ENCODE peak calls at places on chromosomes 4 and X, in four cellular contexts. One of them, this sample, is unnamed.

GRCh38 chrX:46820391-46821100 is 16.3 kb upstream of the RP2 start:
- DNase-seq in left ventricle myocardium inferior: no peak
- DNase-seq in spleen: no peak
- DNase-seq in heart left ventricle: no peak
- DNase-seq in this sample: no peak

GRCh38 chr4:153969542-153969941 is 180.7 kb upstream of the SFRP2 start:
- DNase-seq in left ventricle myocardium inferior: no peak
- DNase-seq in spleen: no peak
- DNase-seq in heart left ventricle: no peak
- DNase-seq in this sample: no peak

GRCh38 chr4:2366252-2367192 is 51.9 kb downstream of the ZFYVE28 start:
- DNase-seq in left ventricle myocardium inferior: no peak
- DNase-seq in spleen: no peak
- DNase-seq in heart left ventricle: peak; percentile 6
- DNase-seq in this sample: no peak

GRCh38 chrX:10722804-10723364 is 102.5 kb upstream of the MID1 start:
- DNase-seq in left ventricle myocardium inferior: no peak
- DNase-seq in spleen: no peak
- DNase-seq in heart left ventricle: no peak
- DNase-seq in this sample: peak; percentile 36

GRCh38 chrX:150692296-150692695 is 900 bp upstream of the MTMR1 start:
- DNase-seq in left ventricle myocardium inferior: no peak
- DNase-seq in spleen: no peak
- DNase-seq in heart left ventricle: no peak
- DNase-seq in this sample: no peak

GRCh38 chrX:30592846-30593245 is 15.3 kb upstream of the TASL start:
- DNase-seq in left ventricle myocardium inferior: no peak
- DNase-seq in spleen: no peak
- DNase-seq in heart left ventricle: no peak
- DNase-seq in this sample: no peak

GRCh38 chr4:98778206-98778605 is 119.8 kb upstream of the TSPAN5 start:
- DNase-seq in left ventricle myocardium inferior: no peak
- DNase-seq in spleen: no peak
- DNase-seq in heart left ventricle: no peak
- DNase-seq in this sample: no peak

GRCh38 chr4:165152527-165152926 is 39.9 kb upstream of the TMEM192 start:
- DNase-seq in left ventricle myocardium inferior: no peak
- DNase-seq in spleen: no peak
- DNase-seq in heart left ventricle: no peak
- DNase-seq in this sample: no peak

GRCh38 chr4:176001171-176002006 is 64.3 kb upstream of the WDR17 start:
- DNase-seq in left ventricle myocardium inferior: no peak
- DNase-seq in spleen: peak; percentile 75
- DNase-seq in heart left ventricle: no peak
- DNase-seq in this sample: no peak

GRCh38 chrX:72604705-72605104 is 32.1 kb upstream of the HDAC8 start:
- DNase-seq in left ventricle myocardium inferior: no peak
- DNase-seq in spleen: no peak
- DNase-seq in heart left ventricle: no peak
- DNase-seq in this sample: no peak

GRCh38 chrX:133215017-133215416 is 3.1 kb downstream of the TFDP3 start:
- DNase-seq in left ventricle myocardium inferior: no peak
- DNase-seq in spleen: no peak
- DNase-seq in heart left ventricle: no peak
- DNase-seq in this sample: no peak

GRCh38 chr4:164383187-164384181 is 370.4 kb upstream of the SMIM31 start:
- DNase-seq in left ventricle myocardium inferior: no peak
- DNase-seq in spleen: peak; percentile 66
- DNase-seq in heart left ventricle: peak; percentile 22
- DNase-seq in this sample: no peak

GRCh38 chr4:129350800-129351199 is 254.8 kb downstream of the C4orf33 start:
- DNase-seq in left ventricle myocardium inferior: no peak
- DNase-seq in spleen: no peak
- DNase-seq in heart left ventricle: no peak
- DNase-seq in this sample: no peak

GRCh38 chrX:45347877-45348675 is 147.4 kb upstream of the DIPK2B start:
- DNase-seq in left ventricle myocardium inferior: no peak
- DNase-seq in spleen: no peak
- DNase-seq in heart left ventricle: no peak
- DNase-seq in this sample: no peak

GRCh38 chr4:16794816-16795445 is 103.5 kb downstream of the LDB2 start:
- DNase-seq in left ventricle myocardium inferior: peak; percentile 22
- DNase-seq in spleen: no peak
- DNase-seq in heart left ventricle: peak; percentile 62
- DNase-seq in this sample: peak; percentile 77

GRCh38 chr4:7976025-7976424 is 36.4 kb upstream of the AFAP1 start:
- DNase-seq in left ventricle myocardium inferior: no peak
- DNase-seq in spleen: no peak
- DNase-seq in heart left ventricle: no peak
- DNase-seq in this sample: no peak

GRCh38 chr4:7974425-7974824 is 34.8 kb upstream of the AFAP1 start:
- DNase-seq in left ventricle myocardium inferior: no peak
- DNase-seq in spleen: no peak
- DNase-seq in heart left ventricle: no peak
- DNase-seq in this sample: no peak

GRCh38 chr4:7971159-7971631 is 31.5 kb upstream of the AFAP1 start:
- DNase-seq in left ventricle myocardium inferior: no peak
- DNase-seq in spleen: no peak
- DNase-seq in heart left ventricle: no peak
- DNase-seq in this sample: no peak

GRCh38 chr4:7971881-7972500 is 32.3 kb upstream of the AFAP1 start:
- DNase-seq in left ventricle myocardium inferior: no peak
- DNase-seq in spleen: no peak
- DNase-seq in heart left ventricle: no peak
- DNase-seq in this sample: no peak

DNA sequence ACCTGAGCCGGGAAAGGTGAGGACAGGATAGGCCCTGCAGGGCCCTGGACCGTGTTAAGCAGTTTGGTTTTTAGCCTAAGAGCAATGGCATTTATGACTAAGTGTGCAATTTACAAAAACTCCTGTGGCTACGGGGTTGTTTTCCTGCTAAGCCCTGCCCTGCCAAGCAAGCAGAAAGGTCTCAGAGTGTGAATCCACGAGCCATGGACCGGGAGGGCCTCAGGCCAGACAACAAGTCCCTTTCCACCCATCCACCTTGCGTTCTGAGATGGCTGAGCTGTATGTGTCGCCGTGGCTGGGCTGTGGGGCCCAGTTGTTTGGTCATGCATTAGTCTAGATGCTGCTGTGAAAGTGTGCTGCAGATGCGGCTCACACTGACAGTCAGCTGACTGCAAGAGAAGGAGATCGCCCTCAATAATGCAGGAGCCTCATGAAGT is 33.9 kb upstream of the AFAP1 start:
- DNase-seq in left ventricle myocardium inferior: no peak
- DNase-seq in spleen: no peak
- DNase-seq in heart left ventricle: no peak
- DNase-seq in this sample: no peak
- H3K4me3 ChIP-seq in left ventricle myocardium inferior: no peak overlapping the region
- H3K4me3 ChIP-seq in spleen: no peak overlapping the region
- H3K4me3 ChIP-seq in heart left ventricle: no peak overlapping the region
- H3K4me3 ChIP-seq in this sample: no peak overlapping the region

DNA sequence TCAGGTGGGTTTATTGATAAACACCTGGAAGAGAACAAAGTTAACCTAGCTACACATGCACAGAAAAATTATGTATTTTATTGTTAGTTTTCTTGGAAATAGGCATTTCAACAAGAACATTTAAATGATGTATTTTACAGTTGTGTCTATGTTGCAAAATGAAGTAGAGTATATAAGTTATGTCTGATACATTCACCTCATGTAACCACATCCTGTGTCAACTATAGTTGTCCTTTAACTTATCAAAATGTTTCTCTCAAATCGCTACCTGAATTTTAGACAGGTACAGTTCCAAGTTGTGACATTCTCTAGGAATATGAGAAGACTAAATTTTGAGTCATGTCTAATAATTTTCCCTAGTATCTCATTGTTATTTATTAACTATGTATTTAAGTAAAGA is 27.2 kb upstream of the TNIP3 start:
- DNase-seq in left ventricle myocardium inferior: no peak
- DNase-seq in spleen: no peak
- DNase-seq in heart left ventricle: no peak
- DNase-seq in this sample: no peak
- H3K4me3 ChIP-seq in left ventricle myocardium inferior: no peak overlapping the region
- H3K4me3 ChIP-seq in spleen: no peak overlapping the region
- H3K4me3 ChIP-seq in heart left ventricle: no peak overlapping the region
- H3K4me3 ChIP-seq in this sample: no peak overlapping the region

GRCh38 chr4:152185786-152186540 is 349.9 kb downstream of the FBXW7 start:
- DNase-seq in left ventricle myocardium inferior: no peak
- DNase-seq in spleen: no peak
- DNase-seq in heart left ventricle: no peak
- DNase-seq in this sample: no peak

GRCh38 chr4:152190907-152191306 is 345.0 kb downstream of the FBXW7 start:
- DNase-seq in left ventricle myocardium inferior: no peak
- DNase-seq in spleen: no peak
- DNase-seq in heart left ventricle: no peak
- DNase-seq in this sample: no peak

GRCh38 chr4:152189451-152190179 is 346.3 kb downstream of the FBXW7 start:
- DNase-seq in left ventricle myocardium inferior: no peak
- DNase-seq in spleen: no peak
- DNase-seq in heart left ventricle: no peak
- DNase-seq in this sample: no peak

GRCh38 chr4:152187693-152188092 is 348.2 kb downstream of the FBXW7 start:
- DNase-seq in left ventricle myocardium inferior: no peak
- DNase-seq in spleen: no peak
- DNase-seq in heart left ventricle: no peak
- DNase-seq in this sample: no peak

DNA sequence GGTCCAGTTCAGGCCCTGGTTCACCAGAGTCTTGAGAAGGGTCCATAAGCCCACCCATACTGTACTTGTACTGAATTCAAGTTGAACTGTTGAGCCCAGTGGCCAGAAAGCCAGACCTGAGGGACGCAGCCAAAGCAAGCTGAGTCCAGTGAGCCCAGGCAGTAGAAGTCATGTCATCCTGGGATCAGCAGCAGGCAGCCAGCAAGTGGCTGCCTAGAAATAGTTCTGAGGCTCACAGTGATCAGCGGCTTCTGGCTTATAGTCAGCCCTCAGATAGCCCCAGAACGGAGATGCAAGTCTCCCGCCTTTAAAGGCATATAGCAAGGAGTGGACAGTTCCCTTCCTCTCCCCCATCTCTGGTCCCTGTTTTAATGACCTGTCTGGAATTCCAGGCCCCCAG is 347.1 kb downstream of the FBXW7 start:
- DNase-seq in left ventricle myocardium inferior: no peak
- DNase-seq in spleen: no peak
- DNase-seq in heart left ventricle: no peak
- DNase-seq in this sample: no peak
- H3K4me3 ChIP-seq in left ventricle myocardium inferior: no peak overlapping the region
- H3K4me3 ChIP-seq in spleen: no peak overlapping the region
- H3K4me3 ChIP-seq in heart left ventricle: no peak overlapping the region
- H3K4me3 ChIP-seq in this sample: no peak overlapping the region

GRCh38 chr4:141045848-141046247 is 87.4 kb downstream of the RNF150 start:
- DNase-seq in left ventricle myocardium inferior: no peak
- DNase-seq in spleen: no peak
- DNase-seq in heart left ventricle: no peak
- DNase-seq in this sample: no peak

GRCh38 chr4:141041021-141041476 is 92.2 kb downstream of the RNF150 start:
- DNase-seq in left ventricle myocardium inferior: no peak
- DNase-seq in spleen: no peak
- DNase-seq in heart left ventricle: no peak
- DNase-seq in this sample: no peak

GRCh38 chr4:141047228-141047884 is 85.9 kb downstream of the RNF150 start:
- DNase-seq in left ventricle myocardium inferior: no peak
- DNase-seq in spleen: no peak
- DNase-seq in heart left ventricle: peak; percentile 33
- DNase-seq in this sample: no peak

GRCh38 chr4:141046255-141046654 is 87.0 kb downstream of the RNF150 start:
- DNase-seq in left ventricle myocardium inferior: no peak
- DNase-seq in spleen: no peak
- DNase-seq in heart left ventricle: peak; percentile 32
- DNase-seq in this sample: no peak
- H3K4me3 ChIP-seq in left ventricle myocardium inferior: no peak overlapping the region
- H3K4me3 ChIP-seq in spleen: no peak overlapping the region
- H3K4me3 ChIP-seq in heart left ventricle: no peak overlapping the region
- H3K4me3 ChIP-seq in this sample: no peak overlapping the region

GRCh38 chrX:153684447-153685178 is 3.1 kb upstream of the SLC6A8 start:
- DNase-seq in left ventricle myocardium inferior: no peak
- DNase-seq in spleen: peak; percentile 40
- DNase-seq in heart left ventricle: no peak
- DNase-seq in this sample: no peak
- H3K4me3 ChIP-seq in left ventricle myocardium inferior: no peak overlapping the region
- H3K4me3 ChIP-seq in spleen: no peak overlapping the region
- H3K4me3 ChIP-seq in heart left ventricle: no peak overlapping the region
- H3K4me3 ChIP-seq in this sample: no peak overlapping the region

GRCh38 chr4:110619401-110620247 is 3.3 kb downstream of the PITX2 start:
- DNase-seq in left ventricle myocardium inferior: no peak
- DNase-seq in spleen: no peak
- DNase-seq in heart left ventricle: no peak
- DNase-seq in this sample: no peak

GRCh38 chr4:110621839-110622751 is 782 bp downstream of the PITX2 start:
- DNase-seq in left ventricle myocardium inferior: no peak
- DNase-seq in spleen: no peak
- DNase-seq in heart left ventricle: no peak
- DNase-seq in this sample: no peak

GRCh38 chr4:110621328-110621812 is 1.5 kb downstream of the PITX2 start:
- DNase-seq in left ventricle myocardium inferior: no peak
- DNase-seq in spleen: no peak
- DNase-seq in heart left ventricle: no peak
- DNase-seq in this sample: no peak

GRCh38 chr4:110619001-110619350 is 3.9 kb downstream of the PITX2 start:
- DNase-seq in left ventricle myocardium inferior: no peak
- DNase-seq in spleen: no peak
- DNase-seq in heart left ventricle: no peak
- DNase-seq in this sample: no peak

DNA sequence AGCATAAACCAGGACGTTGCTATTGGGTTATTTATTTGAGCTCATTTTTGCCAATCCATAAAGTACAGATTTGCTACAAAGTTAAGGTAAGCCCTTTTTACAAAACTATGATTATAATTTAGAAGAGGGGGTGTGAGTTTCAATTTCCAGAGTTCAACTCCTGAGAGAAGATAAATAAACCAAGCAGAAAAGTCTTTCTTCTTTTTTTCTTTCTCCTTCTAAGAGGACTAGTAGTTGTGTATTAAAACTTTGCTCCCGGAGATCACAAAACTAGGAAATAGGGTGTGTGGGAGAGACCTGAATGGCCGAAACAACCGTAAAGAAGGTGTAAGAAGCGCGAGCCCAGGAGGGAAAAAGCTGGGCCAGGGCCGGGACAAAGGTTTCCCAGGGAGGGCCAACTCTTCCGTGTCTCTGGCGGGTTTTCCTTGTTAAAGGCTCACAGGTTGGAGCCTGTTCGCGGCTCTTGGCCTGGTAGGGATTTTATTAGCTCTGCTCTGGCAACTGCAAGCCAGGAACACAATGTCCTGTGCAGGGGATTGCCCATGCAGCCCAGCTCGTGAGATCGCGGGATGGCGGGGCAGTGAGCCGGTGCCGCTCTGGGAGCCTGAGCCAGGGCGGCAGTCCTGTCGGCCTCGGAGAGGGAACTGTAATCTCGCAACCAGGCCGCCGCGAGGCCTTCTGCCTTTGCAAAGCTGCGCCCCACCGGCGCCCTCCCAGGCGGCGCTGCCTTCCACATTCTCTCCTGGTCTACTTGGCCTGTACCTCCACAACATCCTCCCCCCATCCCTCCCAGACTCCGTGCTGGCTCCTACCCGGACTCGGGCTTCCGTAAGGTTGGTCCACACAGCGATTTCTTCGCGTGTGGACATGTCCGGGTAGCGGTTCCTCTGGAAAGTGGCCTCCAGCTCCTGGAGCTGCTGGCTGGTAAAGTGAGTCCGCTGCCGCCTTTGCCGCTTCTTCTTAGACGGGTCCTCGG is 2.2 kb downstream of the PITX2 start:
- DNase-seq in left ventricle myocardium inferior: no peak
- DNase-seq in spleen: peak; percentile 69
- DNase-seq in heart left ventricle: no peak
- DNase-seq in this sample: no peak
- H3K4me3 ChIP-seq in left ventricle myocardium inferior: peak overlapping the region; percentile 63
- H3K4me3 ChIP-seq in spleen: no peak overlapping the region
- H3K4me3 ChIP-seq in heart left ventricle: peak overlapping the region; percentile 52
- H3K4me3 ChIP-seq in this sample: peak overlapping the region; percentile 48